ENCODE peak calls at places on chromosomes 2 and 18, in five cellular contexts. P, Q, C, S and D are unnamed samples.

GRCh38 chr2:98463081-98463481 is 18.4 kb downstream of the INPP4A start:
- DNase-seq in P (no peak), Q (no peak), C (no peak), S (no peak), D (no peak)

GRCh38 chr18:70296289-70296688 is 7.4 kb downstream of the SOCS6 start:
- DNase-seq in P (no peak), Q (peak), C (no peak), S (no peak), D (peak)

GRCh38 chr2:128605421-128605820 is 286.8 kb upstream of the HS6ST1 start:
- DNase-seq in P (no peak), Q (peak), C (no peak), S (no peak), D (no peak)

GRCh38 chr18:77086034-77086433 is 46.5 kb downstream of the MBP start:
- DNase-seq in P (no peak), Q (no peak), C (no peak), S (no peak), D (peak)

GRCh38 chr2:41180392-41180791 is 728.5 kb upstream of the SLC8A1 start:
- DNase-seq in P (no peak), Q (no peak), C (no peak), S (no peak), D (no peak)

GRCh38 chr18:34808389-34808788 is 98.3 kb downstream of the DTNA start:
- DNase-seq in P (no peak), Q (no peak), C (no peak), S (no peak), D (no peak)

GRCh38 chr2:216909541-216910175 is 49.8 kb upstream of the TNP1 start:
- DNase-seq in P (no peak), Q (no peak), C (no peak), S (no peak), D (no peak)

GRCh38 chr18:59767732-59768131 is 70.5 kb upstream of the CCBE1 start:
- DNase-seq in P (no peak), Q (no peak), C (no peak), S (no peak), D (peak)

GRCh38 chr2:28480403-28481049 is 15.3 kb upstream of the PLB1 start:
- DNase-seq in P (no peak), Q (no peak), C (no peak), S (no peak), D (no peak)

GRCh38 chr2:10047616-10048500 is 4.5 kb downstream of the KLF11 start:
- DNase-seq in P (no peak), Q (peak), C (no peak), S (no peak), D (no peak)

GRCh38 chr2:43184339-43184895 is 42.0 kb downstream of the ZFP36L2 start:
- DNase-seq in P (no peak), Q (no peak), C (no peak), S (no peak), D (peak)